ENCODE peak calls at places on chromosomes 1 and 21, in four cellular contexts. T is stomach, E is adrenal gland, M is tibial nerve. R is an unnamed sample. For H3K9me3, the result is how much of the 10 kb centered on the place peaks cover.

GRCh38 chr1:98323396-98323795 is 338.1 kb upstream of the SNX7 start:
- DNase-seq in T (no peak), E (peak), M (no peak), R (no peak)

GRCh38 chr1:208374391-208374941 is 130.3 kb upstream of the PLXNA2 start:
- DNase-seq in T (no peak), E (peak), M (no peak), R (no peak)

GRCh38 chr21:35940074-35940927 is 120.0 kb downstream of the SETD4 start:
- DNase-seq in T (peak), E (peak), M (peak), R (no peak)

GRCh38 chr1:199009447-199009846 is 370.6 kb downstream of the PTPRC start:
- DNase-seq in T (no peak), E (no peak), M (no peak), R (no peak)

GRCh38 chr21:45098867-45099266 is 24.5 kb downstream of the ADARB1 start:
- DNase-seq in T (no peak), E (no peak), M (no peak), R (no peak)

GRCh38 chr1:37562984-37563383 is 6.2 kb downstream of the DNALI1 start:
- DNase-seq in T (no peak), E (no peak), M (no peak), R (no peak)

GRCh38 chr1:44390277-44390676 is 14.8 kb upstream of the RNF220 start:
- DNase-seq in T (no peak), E (no peak), M (no peak), R (no peak)

GRCh38 chr1:200959341-200959985 is 64.1 kb downstream of the KIF21B start:
- DNase-seq in T (no peak), E (no peak), M (no peak), R (no peak)

GRCh38 chr1:114756949-114757454 is 782 bp downstream of the CSDE1 start:
- DNase-seq in T (peak), E (peak), M (peak), R (peak)

GRCh38 chr1:160137216-160137862 is 14.1 kb upstream of the ATP1A4 start:
- DNase-seq in T (no peak), E (no peak), M (no peak), R (no peak)

DNA sequence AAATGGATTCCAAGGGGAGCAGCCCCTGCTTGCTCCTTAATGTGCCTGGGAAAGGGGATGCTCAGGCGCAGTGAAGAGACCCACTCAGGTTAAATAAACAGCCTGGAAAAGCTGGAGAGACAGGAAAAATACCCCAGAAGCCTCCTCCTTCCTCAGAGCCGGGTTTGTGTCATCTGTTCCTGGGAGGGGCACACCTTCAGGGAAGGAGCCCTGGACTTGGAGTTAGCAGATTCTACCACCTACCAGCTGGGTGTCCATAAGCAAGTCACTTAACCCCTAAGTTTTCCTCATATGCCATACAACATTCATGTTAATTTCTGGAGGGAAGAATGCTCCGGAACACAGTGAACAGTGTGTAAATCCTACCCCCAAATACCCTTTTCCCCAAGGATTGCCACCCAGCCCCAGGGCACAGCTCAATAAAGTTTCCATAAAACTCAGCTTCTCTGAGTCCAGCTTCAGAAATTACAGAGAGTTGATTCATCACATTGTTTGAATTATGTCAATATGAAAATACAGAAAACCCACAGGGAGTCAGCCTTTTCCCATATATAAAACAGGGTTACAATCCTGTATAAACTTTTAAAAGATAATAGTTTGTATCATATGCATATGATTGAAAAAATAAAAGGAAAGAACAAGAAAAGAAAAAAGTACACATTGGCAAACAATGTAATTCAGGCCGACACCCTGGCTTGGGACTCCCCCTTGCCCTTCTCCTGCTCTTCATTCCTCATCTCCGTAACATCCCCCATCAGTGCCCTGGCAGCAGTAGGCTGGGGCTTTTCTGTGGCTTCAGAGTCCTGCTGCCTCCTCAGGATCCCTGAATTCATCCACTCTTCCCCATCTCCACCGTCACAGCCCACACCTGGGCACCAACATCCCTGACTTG is 291.8 kb upstream of the USP24 start:
- DNase-seq in T (no peak), E (no peak), M (no peak), R (no peak)
- H3K9me3 ChIP-seq in T (under half), E (under half), M (under half), R (under half)

DNA sequence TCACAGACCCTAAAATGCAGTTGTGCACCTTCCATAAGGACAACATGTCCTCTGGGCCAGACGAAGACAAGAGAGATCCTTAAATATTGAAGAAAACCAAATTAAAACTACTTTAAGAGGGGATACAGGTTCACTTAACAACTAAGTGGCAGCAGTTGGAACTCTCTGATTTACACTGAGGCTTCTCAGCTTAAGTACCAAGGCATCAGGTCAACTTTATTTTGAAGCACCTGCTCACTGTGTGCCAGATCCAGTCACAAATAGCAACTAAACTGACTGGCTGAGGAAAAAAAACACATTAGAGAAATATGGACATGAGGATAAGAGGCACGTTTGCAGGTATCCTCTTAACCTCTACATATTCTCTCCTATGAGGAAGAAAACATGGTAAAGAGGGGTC is 33.2 kb downstream of the SLC35D1 start:
- DNase-seq in T (no peak), E (no peak), M (no peak), R (no peak)
- TF ChIP-seq POLR2A in T (no peak), E (no peak), M (no peak), R (no peak)

GRCh38 chr1:43104027-43104763 is 67.9 kb downstream of the EBNA1BP2 start:
- DNase-seq in T (no peak), E (no peak), M (no peak), R (no peak)
- H3K9me3 ChIP-seq in T (under half), E (under half), M (under half), R (under half)

DNA sequence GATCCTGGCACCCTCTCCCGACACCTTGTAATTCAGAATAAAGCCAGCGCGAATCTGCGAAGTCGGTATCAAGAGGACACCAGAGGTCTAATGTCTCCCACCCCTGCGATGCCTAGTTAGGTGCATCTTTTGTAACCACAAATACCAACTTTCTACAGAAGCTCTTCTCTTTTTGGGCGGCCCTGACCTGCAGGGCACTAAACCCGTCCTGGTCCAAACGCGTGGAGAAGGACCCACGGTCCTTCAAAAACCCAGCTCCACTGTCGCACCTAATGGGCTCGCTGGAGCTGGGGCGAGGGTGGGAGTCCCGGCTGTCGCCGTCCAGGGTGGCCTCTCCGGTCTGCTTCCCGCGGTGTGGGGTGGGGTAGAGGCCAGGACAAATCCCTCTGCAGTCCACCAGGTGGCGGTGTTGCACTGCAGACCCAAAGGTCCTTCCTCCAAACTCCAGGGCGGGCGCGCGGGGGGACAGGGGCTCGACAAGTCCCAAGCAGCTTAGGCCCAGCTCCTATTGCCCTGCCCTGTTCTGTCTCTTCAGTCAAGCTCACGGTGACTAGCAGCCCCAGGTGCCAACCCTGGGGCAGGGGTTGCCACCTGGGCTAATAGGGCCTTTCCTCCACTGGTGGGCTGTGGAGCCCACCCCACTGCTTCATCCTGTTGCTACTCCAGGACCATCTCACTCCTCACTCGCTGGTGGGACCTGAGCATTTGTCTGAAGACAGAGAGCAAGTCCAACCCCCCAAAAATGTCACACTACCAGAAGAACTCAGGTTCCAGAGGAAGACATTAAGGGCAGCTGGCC is 2.7 kb downstream of the HES3 start:
- DNase-seq in T (peak), E (peak), M (peak), R (peak)
- TF ChIP-seq POLR2A in T (no peak), E (no peak), M (no peak), R (no peak)

DNA sequence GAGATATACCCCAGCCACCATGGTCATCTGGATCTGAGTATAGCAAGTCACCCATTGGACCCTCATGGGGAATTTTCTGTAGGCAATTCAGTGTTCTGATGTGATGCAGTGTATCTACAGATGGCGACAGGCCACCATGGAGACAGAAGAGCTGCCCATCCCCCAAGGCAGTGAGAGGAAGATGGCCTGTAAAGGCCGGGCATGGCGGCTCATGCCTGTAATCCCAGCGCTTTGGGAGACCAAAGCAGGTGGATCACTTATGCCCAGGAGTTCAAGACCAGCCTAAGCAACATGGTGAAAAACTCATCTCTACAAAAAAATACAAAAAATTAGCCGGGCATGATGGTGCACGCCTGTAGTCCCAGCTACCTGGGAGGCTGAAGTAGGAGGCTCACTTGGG is 41.1 kb upstream of the CTPS1 start:
- DNase-seq in T (no peak), E (no peak), M (no peak), R (no peak)
- H3K9me3 ChIP-seq in T (under half), E (under half), M (under half), R (under half)

DNA sequence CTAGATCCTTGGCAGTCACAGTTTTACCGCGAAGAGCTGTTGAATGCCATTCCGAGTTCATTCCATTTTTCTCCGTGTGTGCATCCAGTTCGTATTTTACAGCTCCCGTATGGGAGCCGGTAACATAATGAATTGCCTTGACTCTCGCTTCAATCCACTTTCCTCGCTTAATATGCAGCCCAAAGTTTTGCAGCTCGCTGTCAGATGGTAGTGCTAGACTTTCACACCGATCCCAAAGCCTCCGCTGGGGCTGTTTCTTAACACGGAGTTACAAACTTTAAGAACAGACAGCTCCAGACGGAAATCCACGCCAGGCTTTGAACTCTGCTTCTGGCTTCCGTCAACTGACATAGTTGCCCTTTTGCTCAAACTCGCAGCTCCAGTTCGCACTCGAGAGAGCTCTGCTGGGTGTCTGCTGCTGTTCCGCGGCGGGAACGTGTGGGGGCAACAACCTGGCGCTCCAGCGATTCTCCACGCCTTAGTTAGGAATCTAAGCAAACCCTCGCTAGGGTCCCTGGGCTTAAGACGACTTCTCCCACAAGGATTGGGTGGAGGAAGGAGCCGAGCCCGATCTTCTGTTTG is 3.5 kb upstream of the ARID1A start:
- DNase-seq in T (peak), E (peak), M (peak), R (peak)
- TF ChIP-seq POLR2A in T (no peak), E (peak), M (peak), R (no peak)

DNA sequence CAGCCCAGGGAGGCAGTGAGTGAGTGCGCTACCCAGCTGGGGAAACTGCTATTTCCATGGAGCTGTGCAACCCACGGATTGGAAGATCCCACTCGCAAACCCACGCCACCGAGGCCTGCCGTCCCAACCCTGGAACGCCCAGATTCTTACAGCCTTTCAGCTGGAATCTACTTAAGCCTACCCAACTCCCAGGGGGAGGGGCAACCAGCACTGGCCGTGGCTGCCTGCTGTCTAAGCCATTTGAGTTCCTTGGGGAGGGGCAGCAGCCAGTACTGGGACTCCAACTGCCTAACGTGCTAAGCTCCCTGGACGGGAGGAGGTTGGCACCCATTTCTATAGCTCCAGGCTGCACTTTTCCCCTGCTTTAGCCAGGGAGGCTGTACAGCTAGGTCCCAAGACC is 27.1 kb upstream of the ZNF669 start:
- DNase-seq in T (no peak), E (no peak), M (no peak), R (no peak)
- H3K9me3 ChIP-seq in T (half or more), E (under half), M (under half), R (half or more)